ENCODE peak calls at places on chromosomes 12 and 14, in nine cellular contexts. Q, H, I, F, L, D, J, R and M are unnamed samples.

GRCh38 chr12:99960312-99960711 is 24.4 kb downstream of the ANKS1B start:
- DNase-seq in J (peak), I (no peak), F (no peak), L (no peak), H (peak), R (no peak), Q (no peak), D (no peak), M (no peak)

GRCh38 chr14:75646762-75647161 is 13.9 kb downstream of the ERG28 start:
- DNase-seq in F (no peak), R (no peak), I (no peak), D (no peak), Q (no peak), J (no peak), L (no peak), H (no peak), M (no peak)

GRCh38 chr14:101853455-101854018 is 92.0 kb downstream of the PPP2R5C start:
- DNase-seq in F (no peak), I (no peak), L (no peak), R (no peak), Q (no peak), H (no peak), D (no peak), J (no peak), M (no peak)

GRCh38 chr12:121423682-121424631 is 24.0 kb downstream of the RNF34 start:
- DNase-seq in F (no peak), J (no peak), H (no peak), I (no peak), D (no peak), R (no peak), L (no peak), Q (no peak), M (no peak)

GRCh38 chr12:6423267-6424007 is 21.3 kb upstream of the CD27 start:
- DNase-seq in F (peak), D (peak), L (peak), I (peak), J (peak), R (peak), H (peak), Q (peak), M (peak)

GRCh38 chr14:50677527-50678063 is 9.5 kb upstream of the SAV1 start:
- DNase-seq in H (no peak), L (no peak), D (no peak), I (no peak), Q (no peak), J (peak), F (no peak), R (peak), M (peak)

GRCh38 chr14:103879570-103880333 is 32.4 kb upstream of the PPP1R13B start:
- DNase-seq in F (no peak), R (peak), H (peak), J (no peak), L (peak), I (peak), D (peak), Q (peak), M (no peak)

GRCh38 chr14:86052868-86053267 is 522.9 kb downstream of the FLRT2 start:
- DNase-seq in R (no peak), F (no peak), D (no peak), H (no peak), J (no peak), L (no peak), I (no peak), Q (no peak), M (no peak)

GRCh38 chr14:64715628-64716412 is 11.6 kb downstream of the PLEKHG3 start:
- DNase-seq in L (peak), D (peak), H (no peak), F (no peak), Q (peak), R (no peak), J (no peak), I (peak), M (no peak)

GRCh38 chr14:61388976-61389576 is 67.7 kb downstream of the PRKCH start:
- DNase-seq in Q (no peak), F (no peak), R (no peak), D (no peak), J (peak), H (no peak), L (no peak), I (no peak), M (no peak)

GRCh38 chr14:33985242-33985641 is 34.4 kb upstream of the EGLN3 start:
- DNase-seq in R (no peak), L (no peak), F (no peak), I (no peak), D (no peak), H (no peak), Q (no peak), J (no peak), M (no peak)

GRCh38 chr12:104551313-104551931 is 94.7 kb downstream of the CHST11 start:
- DNase-seq in D (no peak), J (no peak), Q (no peak), R (no peak), L (no peak), H (no peak), I (peak), F (no peak), M (no peak)

GRCh38 chr14:100677925-100678765 is 48.5 kb upstream of the DLK1 start:
- DNase-seq in F (no peak), J (no peak), R (no peak), I (peak), D (no peak), L (no peak), Q (no peak), H (peak), M (no peak)

GRCh38 chr12:60148109-60148508 is 552.3 kb downstream of the SLC16A7 start:
- DNase-seq in L (no peak), D (no peak), R (no peak), H (no peak), F (no peak), I (no peak), Q (no peak), J (peak), M (no peak)

GRCh38 chr12:25864287-25864686 is 94.2 kb upstream of the RASSF8 start:
- DNase-seq in D (no peak), H (no peak), I (no peak), L (no peak), F (no peak), Q (no peak), R (no peak), J (no peak), M (no peak)

GRCh38 chr12:88924162-88924561 is 343.9 kb upstream of the KITLG start:
- DNase-seq in I (no peak), R (peak), Q (no peak), D (no peak), H (no peak), J (no peak), F (no peak), L (no peak), M (no peak)

GRCh38 chr12:19746471-19746870 is 307.2 kb downstream of the AEBP2 start:
- DNase-seq in H (no peak), L (no peak), Q (no peak), R (no peak), F (no peak), J (peak), I (no peak), D (no peak), M (no peak)

GRCh38 chr14:103819503-103820307 is 27.7 kb downstream of the PPP1R13B start:
- DNase-seq in I (peak), F (no peak), H (peak), R (peak), J (peak), Q (peak), L (peak), D (peak), M (no peak)

GRCh38 chr14:103528512-103529382 is at the start of gene TRMT61A:
- DNase-seq in I (peak), D (peak), H (peak), R (peak), L (peak), F (no peak), Q (peak), J (peak), M (peak)

GRCh38 chr12:46357438-46358324 is 14.9 kb downstream of the SLC38A2 start:
- DNase-seq in R (no peak), L (peak), F (no peak), J (peak), D (no peak), Q (no peak), I (no peak), H (no peak), M (peak)

GRCh38 chr12:132838464-132839080 is 9.9 kb upstream of the GOLGA3 start:
- DNase-seq in L (no peak), H (peak), R (no peak), F (no peak), J (no peak), Q (no peak), D (no peak), I (no peak), M (no peak)

GRCh38 chr12:132318135-132318534 is 11.3 kb downstream of the GALNT9 start:
- DNase-seq in L (no peak), I (no peak), R (no peak), F (no peak), Q (no peak), H (no peak), J (no peak), D (no peak), M (no peak)

GRCh38 chr12:92301329-92301728 is 155.7 kb upstream of the BTG1 start:
- DNase-seq in J (no peak), L (no peak), H (no peak), Q (no peak), D (no peak), F (no peak), I (no peak), R (no peak), M (no peak)

GRCh38 chr12:78864483-78865296 is at the start of gene SYT1:
- DNase-seq in R (peak), F (no peak), Q (peak), I (no peak), H (peak), J (peak), D (peak), L (peak), M (no peak)

GRCh38 chr14:91694643-91695042 is 37.2 kb downstream of the CATSPERB start:
- DNase-seq in D (no peak), L (peak), I (no peak), F (no peak), J (no peak), R (no peak), Q (no peak), H (no peak), M (no peak)

GRCh38 chr12:56257491-56258067 is 605 bp downstream of the ANKRD52 start:
- DNase-seq in H (peak), J (peak), R (no peak), L (peak), D (peak), Q (no peak), I (no peak), F (no peak), M (no peak)

GRCh38 chr12:30166416-30166815 is 382.7 kb upstream of the TMTC1 start:
- DNase-seq in I (no peak), H (no peak), F (no peak), R (no peak), L (no peak), J (no peak), Q (no peak), D (no peak), M (no peak)

GRCh38 chr12:65725376-65725775 is 98.9 kb upstream of the HMGA2 start:
- DNase-seq in L (no peak), J (no peak), D (no peak), R (no peak), Q (no peak), H (no peak), I (no peak), F (no peak), M (no peak)

GRCh38 chr12:115387392-115387791 is 703.4 kb upstream of the TBX3 start:
- DNase-seq in Q (no peak), H (no peak), L (peak), J (no peak), R (no peak), I (no peak), F (no peak), D (no peak), M (no peak)

GRCh38 chr14:105059917-105060565 is 5.2 kb downstream of the GPR132 start:
- DNase-seq in L (no peak), Q (peak), F (no peak), R (no peak), I (no peak), J (no peak), D (no peak), H (no peak), M (no peak)

GRCh38 chr12:111447571-111448265 is 42.0 kb downstream of the SH2B3 start:
- DNase-seq in I (peak), L (no peak), F (no peak), R (no peak), H (no peak), J (no peak), D (peak), Q (no peak), M (no peak)

GRCh38 chr14:33061667-33062325 is 123.1 kb downstream of the NPAS3 start:
- DNase-seq in H (no peak), R (no peak), D (no peak), L (peak), I (no peak), F (no peak), Q (no peak), J (no peak), M (no peak)

GRCh38 chr14:32629146-32629545 is 300.0 kb downstream of the AKAP6 start:
- DNase-seq in F (no peak), I (no peak), R (no peak), J (no peak), D (no peak), L (no peak), H (no peak), Q (no peak), M (no peak)

GRCh38 chr12:24482044-24482443 is 466.9 kb downstream of the BCAT1 start:
- DNase-seq in L (no peak), J (no peak), D (no peak), H (no peak), Q (no peak), F (no peak), I (no peak), R (no peak), M (no peak)

GRCh38 chr14:73620268-73620667 is 8.0 kb downstream of the ACOT6 start:
- DNase-seq in H (no peak), R (no peak), D (no peak), J (no peak), I (no peak), F (no peak), Q (no peak), L (no peak), M (no peak)

GRCh38 chr14:36214476-36215216 is 38.1 kb upstream of the PTCSC3 start:
- DNase-seq in L (no peak), Q (no peak), H (no peak), R (no peak), D (no peak), F (no peak), I (no peak), J (no peak), M (no peak)

DNA sequence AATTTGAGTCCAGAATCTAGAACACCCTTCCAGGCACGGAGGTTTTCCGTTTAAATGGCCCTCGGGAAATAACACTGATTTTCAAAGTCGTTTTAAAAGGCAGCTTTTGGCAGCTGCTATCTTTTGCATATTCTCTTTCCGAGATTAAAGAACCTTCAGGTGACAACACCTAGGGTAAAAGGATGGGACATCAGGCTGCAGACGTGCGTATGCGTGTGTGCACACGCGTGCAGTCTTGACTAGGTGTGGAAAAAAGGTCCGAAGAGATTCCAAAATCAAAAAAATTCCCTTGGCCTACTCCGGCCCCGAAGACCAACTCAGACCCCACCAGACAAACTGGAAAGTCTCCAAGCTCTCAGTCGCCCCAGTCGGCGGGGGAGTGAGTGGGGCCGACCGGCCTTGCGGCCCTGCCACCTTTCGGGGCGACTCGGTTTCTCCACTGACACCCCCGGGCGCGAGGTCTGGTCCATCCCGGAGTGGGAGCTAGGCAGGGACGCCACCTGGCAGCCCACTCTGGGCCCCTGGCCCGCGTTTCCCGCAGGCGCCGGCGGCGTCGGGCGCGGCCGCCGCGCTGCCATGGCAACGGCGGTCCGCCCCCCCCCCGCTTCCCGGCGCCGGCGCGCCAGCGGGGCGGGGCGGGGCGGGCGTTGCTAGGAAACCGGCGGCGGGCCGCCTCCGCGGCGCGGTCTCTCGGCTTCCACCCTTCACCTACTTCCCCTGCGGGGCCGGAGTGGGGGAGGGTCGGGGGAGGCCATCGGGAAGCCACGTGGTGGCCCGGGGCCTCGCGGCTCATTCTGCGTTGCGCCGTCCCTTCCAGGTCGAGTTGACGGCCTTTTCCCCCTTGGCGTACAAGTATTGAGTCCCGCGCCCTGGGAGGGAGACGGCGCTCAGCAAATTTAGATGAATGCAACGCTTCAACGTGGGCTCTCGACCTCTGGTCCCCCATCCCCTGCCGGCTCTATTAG is 253.2 kb downstream of the EFCAB11 start:
- DNase-seq in R (peak), J (peak), I (peak), Q (peak), F (peak), D (peak), L (peak), H (peak), M (peak)
- TF ChIP-seq POLR2AphosphoS5 in R (peak), J (no peak), I (no peak), Q (no peak), F (no peak), D (peak), L (peak), H (peak), M (no peak)

DNA sequence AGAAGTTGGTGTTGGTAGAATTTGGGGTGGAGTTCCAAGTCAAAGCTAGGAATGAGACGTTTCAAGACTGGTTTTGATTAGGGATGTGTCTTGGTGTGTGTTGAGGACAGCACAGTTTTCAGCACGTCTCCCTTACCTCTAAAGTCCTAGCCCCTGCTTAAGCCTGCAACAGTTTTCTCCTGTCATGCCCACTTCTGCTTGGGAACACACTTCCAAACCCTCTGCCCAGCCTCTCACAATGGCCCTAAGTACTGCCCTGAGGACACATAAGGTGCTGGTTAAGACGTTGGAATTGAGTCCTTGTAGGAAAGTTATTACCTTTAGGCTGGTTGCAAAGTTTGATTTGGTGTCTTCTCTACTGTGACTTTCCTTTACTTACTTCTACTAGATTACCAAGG is 710 bp upstream of the BMAL2 start:
- DNase-seq in I (no peak), F (no peak), J (peak), Q (no peak), L (no peak), D (no peak), H (no peak), R (no peak), M (no peak)
- H3K4me3 ChIP-seq in I (peak), F (peak), J (no peak), Q (peak), L (peak), D (peak), H (peak), R (no peak), M (no peak)

GRCh38 chr14:44149597-44149996 is 357.5 kb downstream of the FSCB start:
- DNase-seq in D (peak), J (no peak), R (no peak), H (peak), I (no peak), L (peak), Q (no peak), F (no peak), M (no peak)
- TF ChIP-seq CTCF in D (peak), J (no peak), R (no peak), H (peak), I (no peak), L (peak), Q (no peak), F (peak), M (peak)

GRCh38 chr12:9869307-9870161 is at the start of gene CLEC2B:
- DNase-seq in L (no peak), F (no peak), D (no peak), R (no peak), I (no peak), Q (no peak), H (no peak), J (peak), M (peak)
- TF ChIP-seq POLR2AphosphoS5 in L (no peak), F (no peak), D (no peak), R (peak), I (peak), Q (no peak), H (no peak), J (peak), M (no peak)

GRCh38 chr14:97033556-97034081 is 236.4 kb downstream of the VRK1 start:
- DNase-seq in I (no peak), H (peak), R (no peak), D (peak), L (peak), Q (no peak), J (no peak), F (no peak), M (no peak)
- H3K4me3 ChIP-seq in I (no peak), H (no peak), R (no peak), D (peak), L (peak), Q (peak), J (no peak), F (no peak), M (no peak)